ENCODE peak calls at places on chromosomes 12 and 14, in six cellular contexts. O, Y, U, W, A and V are unnamed samples.

GRCh38 chr14:51860164-51860835 is at the start of gene GNG2:
- DNase-seq in O (peak; percentile 83), Y (no peak), U (peak; percentile 79), W (peak; percentile 91), A (peak; percentile 62), V (peak; percentile 95)

GRCh38 chr14:89185919-89186849 is 230.8 kb downstream of the FOXN3 start:
- DNase-seq in O (peak; percentile 78), Y (peak; percentile 23), U (no peak), W (no peak), A (no peak), V (no peak)

GRCh38 chr12:2035421-2036080 is 17.2 kb upstream of the CACNA1C start:
- DNase-seq in O (no peak), Y (no peak), U (no peak), W (no peak), A (no peak), V (no peak)

GRCh38 chr12:50198829-50199228 is 31.7 kb upstream of the CERS5 start:
- DNase-seq in O (no peak), Y (no peak), U (no peak), W (no peak), A (no peak), V (no peak)

GRCh38 chr12:106125351-106126085 is 13.2 kb downstream of the NUAK1 start:
- DNase-seq in O (no peak), Y (no peak), U (no peak), W (no peak), A (no peak), V (no peak)

GRCh38 chr12:59904874-59905521 is 309.2 kb downstream of the SLC16A7 start:
- DNase-seq in O (no peak), Y (peak; percentile 87), U (no peak), W (no peak), A (no peak), V (no peak)

GRCh38 chr12:112013601-112014402 is 576 bp downstream of the ERP29 start:
- DNase-seq in O (peak; percentile 82), Y (no peak), U (peak; percentile 53), W (peak; percentile 83), A (peak; percentile 32), V (peak; percentile 78)

GRCh38 chr14:21997300-21997699 is 323.7 kb upstream of the OR4E1 start:
- DNase-seq in O (peak; percentile 1), Y (no peak), U (no peak), W (peak; percentile 54), A (no peak), V (peak; percentile 91)

GRCh38 chr14:92953526-92953925 is 30.6 kb downstream of the CHGA start:
- DNase-seq in O (no peak), Y (no peak), U (no peak), W (no peak), A (no peak), V (no peak)

GRCh38 chr14:70192915-70193314 is 4.2 kb upstream of the SLC8A3 start:
- DNase-seq in O (no peak), Y (no peak), U (no peak), W (no peak), A (no peak), V (no peak)

GRCh38 chr12:131136539-131136872 is 182.8 kb downstream of the ADGRD1 start:
- DNase-seq in O (no peak), Y (no peak), U (no peak), W (no peak), A (no peak), V (no peak)

GRCh38 chr14:61063461-61063860 is 82.4 kb downstream of the SLC38A6 start:
- DNase-seq in O (no peak), Y (no peak), U (no peak), W (no peak), A (no peak), V (no peak)

GRCh38 chr12:58809064-58809607 is 111.2 kb downstream of the LRIG3 start:
- DNase-seq in O (no peak), Y (no peak), U (no peak), W (no peak), A (no peak), V (no peak)

GRCh38 chr12:122182887-122183587 is at the start of gene LRRC43:
- DNase-seq in O (peak; percentile 82), Y (no peak), U (no peak), W (peak; percentile 44), A (peak; percentile 41), V (no peak)

GRCh38 chr14:30287579-30288445 is 271.1 kb upstream of the G2E3 start:
- DNase-seq in O (no peak), Y (no peak), U (no peak), W (no peak), A (no peak), V (no peak)

GRCh38 chr12:104742551-104742961 is 215.5 kb downstream of the SLC41A2 start:
- DNase-seq in O (no peak), Y (no peak), U (no peak), W (no peak), A (no peak), V (no peak)

GRCh38 chr12:123721245-123721644 is 9.1 kb downstream of the ATP6V0A2 start:
- DNase-seq in O (no peak), Y (no peak), U (no peak), W (no peak), A (no peak), V (no peak)

GRCh38 chr12:42173961-42174521 is 29.4 kb upstream of the GXYLT1 start:
- DNase-seq in O (no peak), Y (no peak), U (no peak), W (no peak), A (no peak), V (no peak)